ENCODE peak calls at places on chromosomes 11 and 22, in six cellular contexts. Q, U, O, X, R and M are unnamed samples.

GRCh38 chr11:94910281-94910680 is 63.1 kb downstream of the CWC15 start:
- DNase-seq in R (no peak), O (no peak), X (no peak), U (no peak), Q (peak), M (no peak)

GRCh38 chr11:126403039-126403438 is 47.6 kb downstream of the ST3GAL4 start:
- DNase-seq in U (no peak), O (no peak), X (no peak), Q (peak), R (no peak), M (no peak)

GRCh38 chr11:37712246-37712645 is 1114.2 kb upstream of the RAG2 start:
- DNase-seq in X (peak), R (no peak), O (peak), Q (peak), U (no peak), M (no peak)

GRCh38 chr11:1852271-1852877 is 510 bp upstream of the LSP1 start:
- DNase-seq in X (no peak), Q (no peak), R (no peak), O (no peak), U (no peak), M (no peak)

GRCh38 chr22:48567213-48567975 is 1260.3 kb downstream of the BRD1 start:
- DNase-seq in Q (no peak), X (no peak), O (no peak), U (no peak), R (no peak), M (no peak)

GRCh38 chr11:15976433-15977045 is 379.8 kb downstream of the SOX6 start:
- DNase-seq in U (no peak), X (no peak), O (no peak), Q (peak), R (no peak), M (no peak)

GRCh38 chr11:29734287-29734686 is 282.5 kb downstream of the KCNA4 start:
- DNase-seq in O (no peak), U (no peak), Q (no peak), R (no peak), X (no peak), M (no peak)

GRCh38 chr11:131934006-131934405 is 563.6 kb downstream of the NTM start:
- DNase-seq in R (no peak), O (no peak), X (no peak), U (no peak), Q (no peak), M (no peak)

GRCh38 chr11:130464289-130464812 is 15.9 kb downstream of the ADAMTS15 start:
- DNase-seq in X (no peak), U (no peak), O (no peak), Q (peak), R (no peak), M (no peak)

GRCh38 chr22:50218996-50219727 is 18.4 kb downstream of the SELENOO start:
- DNase-seq in O (peak), Q (peak), R (peak), X (peak), U (peak), M (peak)

GRCh38 chr22:17095538-17095937 is 10.7 kb downstream of the IL17RA start:
- DNase-seq in Q (peak), R (no peak), X (peak), U (no peak), O (no peak), M (no peak)

GRCh38 chr11:128528294-128528693 is 59.1 kb downstream of the ETS1 start:
- DNase-seq in U (no peak), X (no peak), Q (no peak), R (no peak), O (no peak), M (no peak)

GRCh38 chr11:74953448-74953847 is 4.4 kb downstream of the SPCS2 start:
- DNase-seq in Q (no peak), U (no peak), X (no peak), R (no peak), O (no peak), M (no peak)

GRCh38 chr22:23219317-23219716 is 39.0 kb downstream of the BCR start:
- DNase-seq in R (no peak), X (no peak), Q (no peak), U (no peak), O (no peak), M (no peak)

DNA sequence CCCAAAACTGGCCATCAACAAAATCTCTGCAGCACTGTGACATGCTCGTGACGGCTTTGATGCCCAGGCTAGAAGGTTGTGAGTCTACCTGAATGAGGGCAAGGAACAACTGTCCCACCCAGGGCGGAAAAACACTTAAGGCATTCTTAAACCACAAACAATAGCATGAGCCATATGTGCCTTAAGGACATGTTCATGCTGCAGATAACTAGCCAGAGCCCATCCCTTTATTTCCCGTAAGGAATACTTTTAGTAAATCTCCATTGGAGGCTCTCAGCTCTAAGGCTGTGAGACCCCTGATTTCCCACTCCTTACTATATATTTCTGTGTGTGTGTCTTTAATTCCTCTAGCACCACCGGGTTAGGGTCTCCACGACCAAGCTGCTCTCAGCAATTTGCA is 3.4 kb downstream of the CHORDC1 start:
- DNase-seq in Q (no peak), U (no peak), R (no peak), X (no peak), O (no peak), M (no peak)
- H3K4me3 ChIP-seq in Q (no peak), U (no peak), R (no peak), X (no peak), O (no peak), M (no peak)

DNA sequence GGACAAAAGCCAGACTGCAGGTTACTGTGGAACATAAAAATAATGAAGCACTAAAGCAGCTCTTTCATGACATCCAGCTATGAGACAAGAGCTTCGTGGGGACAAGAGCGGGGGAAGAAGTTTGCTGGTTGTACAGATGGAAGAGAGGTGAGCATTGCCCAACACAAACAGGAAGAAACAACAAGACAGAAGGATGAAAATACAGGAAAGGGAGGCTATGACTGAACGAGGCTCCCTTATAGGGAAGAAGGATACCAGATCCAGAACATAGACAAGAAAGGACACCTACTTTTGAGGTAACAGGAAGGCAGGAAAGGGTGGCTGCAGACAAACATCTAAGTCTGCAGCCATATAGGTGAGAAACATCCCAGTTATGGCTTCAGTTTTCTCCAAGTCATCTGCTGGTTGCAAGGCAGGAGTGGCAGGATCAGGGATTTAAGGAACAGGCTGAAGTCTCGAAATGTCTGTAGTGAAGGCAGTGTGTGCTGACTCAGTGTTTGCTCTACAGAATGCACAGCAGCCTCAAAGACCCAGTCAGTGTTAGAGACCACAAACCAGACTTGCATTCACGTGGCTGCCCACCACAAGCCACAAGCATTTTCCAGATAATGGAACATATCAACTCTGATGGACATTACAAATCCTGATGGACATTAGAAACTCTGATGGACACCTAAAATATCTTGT is 1.9 kb downstream of the CLTCL1 start:
- DNase-seq in U (no peak), Q (peak), X (no peak), R (no peak), O (peak), M (no peak)
- H3K4me3 ChIP-seq in U (no peak), Q (no peak), X (no peak), R (peak), O (no peak), M (no peak)

GRCh38 chr22:41800348-41801146 is at the start of gene CCDC134:
- DNase-seq in X (peak), R (peak), O (peak), Q (peak), U (peak), M (peak)

GRCh38 chr22:41801147-41801819 is 804 bp downstream of the CCDC134 start:
- DNase-seq in U (no peak), O (no peak), R (no peak), X (no peak), Q (no peak), M (no peak)

GRCh38 chr22:41799486-41800347 is 762 bp upstream of the CCDC134 start:
- DNase-seq in Q (peak), R (peak), U (no peak), O (peak), X (peak), M (no peak)

GRCh38 chr22:41798736-41799135 is 1.7 kb upstream of the CCDC134 start:
- DNase-seq in R (no peak), O (no peak), X (no peak), Q (no peak), U (no peak), M (no peak)

GRCh38 chr22:41801886-41802285 is 1.4 kb downstream of the CCDC134 start:
- DNase-seq in U (no peak), R (no peak), Q (no peak), X (no peak), O (no peak), M (no peak)
- H3K4me3 ChIP-seq in U (peak), R (peak), Q (no peak), X (peak), O (no peak), M (peak)

DNA sequence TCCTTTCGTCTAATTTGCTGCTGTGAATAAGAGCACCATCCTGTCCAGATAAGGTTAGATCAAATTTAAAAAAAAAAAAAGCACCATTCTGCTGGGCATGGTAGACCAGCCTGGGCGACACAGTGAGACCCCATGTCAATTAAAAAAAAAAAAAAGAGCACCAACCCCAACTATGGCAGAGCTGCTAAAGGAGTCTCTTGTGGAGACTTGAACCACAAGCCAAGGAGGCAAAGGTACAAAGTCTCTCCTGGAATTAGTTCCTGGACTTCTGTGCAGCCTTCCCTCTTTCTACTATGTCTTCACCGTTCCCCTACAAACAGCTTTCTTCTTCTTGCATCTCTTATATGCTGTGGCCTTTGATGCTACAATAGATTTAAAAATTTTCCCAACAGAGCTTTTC is 1.3 kb downstream of the PIK3C2A start:
- DNase-seq in Q (no peak), X (no peak), O (no peak), U (no peak), R (no peak), M (no peak)
- H3K4me3 ChIP-seq in Q (peak), X (peak), O (peak), U (peak), R (peak), M (peak)

GRCh38 chr11:41102471-41102870 is 357.0 kb downstream of the LRRC4C start:
- DNase-seq in U (no peak), X (no peak), O (no peak), R (no peak), Q (no peak), M (no peak)

DNA sequence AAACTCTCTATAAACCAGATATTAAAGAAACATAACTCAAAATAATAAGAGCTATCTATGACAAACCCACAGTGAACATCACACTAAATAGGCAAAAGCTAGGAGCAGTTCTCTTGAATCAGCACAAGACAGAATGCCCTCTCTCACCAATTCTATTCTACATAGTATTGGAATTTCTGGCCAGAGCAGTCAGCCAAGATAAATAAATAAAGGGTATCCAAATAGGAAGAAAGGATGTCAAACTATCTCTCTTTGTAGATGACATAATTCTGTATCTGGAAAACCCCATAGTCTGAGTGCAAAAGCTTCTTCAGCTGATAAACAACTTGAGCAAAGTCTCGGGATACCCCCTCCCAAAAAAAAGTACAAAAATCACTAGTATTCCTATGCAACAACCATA is 359.8 kb downstream of the LRRC4C start:
- DNase-seq in X (no peak), R (no peak), Q (no peak), O (no peak), U (no peak), M (no peak)
- H3K4me3 ChIP-seq in X (no peak), R (no peak), Q (no peak), O (no peak), U (no peak), M (no peak)

GRCh38 chr11:64861227-64861970 is 16.9 kb upstream of the CDC42BPG start:
- DNase-seq in R (no peak), Q (no peak), X (no peak), O (no peak), U (no peak), M (no peak)

GRCh38 chr11:64857485-64857884 is 13.0 kb upstream of the CDC42BPG start:
- DNase-seq in R (no peak), X (no peak), O (no peak), Q (no peak), U (no peak), M (no peak)

GRCh38 chr11:64859542-64860414 is 15.3 kb upstream of the CDC42BPG start:
- DNase-seq in U (no peak), O (no peak), X (no peak), Q (no peak), R (no peak), M (no peak)

GRCh38 chr11:64856382-64857227 is 12.2 kb upstream of the CDC42BPG start:
- DNase-seq in O (peak), Q (peak), X (no peak), R (peak), U (peak), M (no peak)

DNA sequence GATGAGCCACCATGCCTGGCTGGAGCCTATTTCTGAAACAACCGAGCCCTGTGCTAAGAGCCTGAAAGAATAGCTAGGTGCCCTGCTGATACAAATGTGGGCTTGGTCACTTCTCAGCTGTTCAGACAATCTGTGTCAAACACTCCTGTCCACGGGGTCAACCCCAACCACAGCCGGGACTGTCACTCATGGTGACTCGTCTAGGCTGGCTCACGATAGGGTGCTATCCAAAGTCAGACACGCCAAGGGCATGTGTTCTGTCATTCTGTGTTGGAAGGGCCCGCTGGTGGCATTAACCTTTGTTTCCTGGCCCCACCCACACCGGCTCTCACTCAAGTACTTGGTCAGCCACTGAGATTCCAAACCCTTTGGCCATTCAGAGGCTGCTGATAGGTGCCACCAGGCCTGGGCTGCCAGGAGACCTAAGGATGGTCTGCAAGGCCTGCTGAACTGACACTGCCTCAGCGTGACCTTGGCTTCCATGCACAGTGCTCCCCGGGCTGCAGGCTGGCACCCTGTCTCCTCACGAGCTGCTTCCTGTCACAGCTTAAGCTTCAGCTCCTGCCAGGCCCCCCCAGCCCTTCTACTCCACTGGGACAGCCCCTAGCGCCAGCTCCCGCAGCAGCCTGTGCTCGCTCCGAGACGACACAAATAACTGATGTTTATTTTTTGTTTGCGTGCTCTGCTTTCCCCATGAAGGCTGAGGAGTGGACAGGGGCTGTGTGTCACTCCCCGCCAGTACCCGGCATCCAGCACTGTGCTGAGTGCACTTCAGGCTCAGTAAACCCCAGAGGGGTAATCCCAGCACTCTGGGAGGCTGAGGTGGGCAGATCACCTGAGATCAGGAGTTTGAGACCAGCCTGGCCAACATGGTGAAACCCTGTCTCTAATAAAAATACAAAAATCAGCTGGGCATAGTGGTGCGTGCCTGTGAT is 14.3 kb upstream of the CDC42BPG start:
- DNase-seq in O (no peak), X (no peak), U (no peak), Q (no peak), R (peak), M (no peak)
- H3K4me3 ChIP-seq in O (no peak), X (no peak), U (no peak), Q (no peak), R (peak), M (no peak)

GRCh38 chr22:37229805-37230672 is 14.0 kb downstream of the RAC2 start:
- DNase-seq in O (peak), X (no peak), R (no peak), U (no peak), Q (peak), M (no peak)

GRCh38 chr22:37226514-37226913 is 14.2 kb upstream of the SSTR3 start:
- DNase-seq in O (no peak), X (no peak), U (no peak), R (no peak), Q (no peak), M (no peak)

GRCh38 chr22:37229012-37229804 is 14.9 kb downstream of the RAC2 start:
- DNase-seq in X (no peak), U (no peak), R (no peak), O (peak), Q (peak), M (no peak)

GRCh38 chr22:37226087-37226486 is 13.8 kb upstream of the SSTR3 start:
- DNase-seq in Q (no peak), O (no peak), X (no peak), R (no peak), U (no peak), M (no peak)

DNA sequence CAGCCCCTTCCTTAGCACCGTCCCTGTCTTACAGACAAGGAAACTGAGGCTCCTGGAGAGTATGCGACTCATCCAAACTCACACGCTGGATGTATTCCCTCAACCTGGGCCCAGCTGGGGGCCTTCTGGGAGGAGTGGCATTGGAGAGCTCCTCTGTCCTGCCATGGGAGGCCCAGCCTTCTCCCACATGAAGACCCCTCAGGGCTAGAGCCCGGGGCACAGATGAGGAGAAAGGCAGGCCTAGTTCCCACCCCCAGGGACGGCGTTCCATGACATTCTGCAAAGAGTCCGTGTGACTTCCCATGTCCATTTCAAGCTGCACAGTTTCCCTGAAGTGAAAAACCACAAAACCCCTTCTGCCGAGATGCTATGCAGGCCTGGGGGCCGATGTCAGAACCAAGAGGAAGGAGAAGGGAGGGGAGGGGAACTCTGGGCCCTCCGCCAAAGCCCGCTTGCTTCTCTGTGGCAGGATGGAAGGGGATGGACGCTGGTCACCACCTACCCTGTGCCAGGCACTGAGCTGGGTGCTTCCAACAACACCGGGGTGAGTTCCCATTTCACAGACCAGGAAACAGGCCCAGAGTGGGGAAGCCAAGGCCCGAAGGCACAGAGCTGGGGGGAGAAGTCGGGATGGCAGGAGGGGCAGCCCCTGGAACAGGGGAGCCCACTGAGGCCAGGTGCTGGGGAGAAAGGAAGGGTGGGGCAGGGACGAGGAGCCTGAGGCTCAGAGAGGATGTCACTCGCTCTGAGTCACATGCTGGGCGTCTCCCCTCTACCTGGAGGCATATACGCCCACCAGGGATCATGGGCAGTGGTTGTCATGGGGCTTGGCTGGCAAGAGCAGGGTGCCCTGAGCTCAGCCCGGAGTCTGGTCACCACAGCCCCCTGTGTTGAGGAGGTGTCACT is 15.7 kb downstream of the RAC2 start:
- DNase-seq in U (no peak), X (no peak), R (no peak), Q (no peak), O (no peak), M (no peak)
- H3K4me3 ChIP-seq in U (no peak), X (no peak), R (no peak), Q (no peak), O (no peak), M (no peak)